ENCODE peak calls at places on chromosomes 7 and 10, in five cellular contexts. One of them, this sample, is unnamed.

GRCh38 chr7:50644114-50644513 is 78.9 kb upstream of the DDC start:
- DNase-seq in fibroblast of lung: no peak
- DNase-seq in cardiac muscle cell: no peak
- DNase-seq in AG04450: no peak
- DNase-seq in T-helper 1 cell: no peak
- DNase-seq in this sample: no peak

GRCh38 chr10:97888641-97889262 is 39.1 kb downstream of the GOLGA7B start:
- DNase-seq in fibroblast of lung: peak
- DNase-seq in cardiac muscle cell: no peak
- DNase-seq in AG04450: no peak
- DNase-seq in T-helper 1 cell: no peak
- DNase-seq in this sample: no peak

GRCh38 chr7:71348751-71349415 is 216.9 kb downstream of the GALNT17 start:
- DNase-seq in fibroblast of lung: no peak
- DNase-seq in cardiac muscle cell: no peak
- DNase-seq in AG04450: no peak
- DNase-seq in T-helper 1 cell: no peak
- DNase-seq in this sample: no peak

GRCh38 chr10:60208676-60209269 is 180.9 kb downstream of the ANK3 start:
- DNase-seq in fibroblast of lung: peak
- DNase-seq in cardiac muscle cell: peak
- DNase-seq in AG04450: peak
- DNase-seq in T-helper 1 cell: no peak
- DNase-seq in this sample: peak

GRCh38 chr10:103042129-103042528 is 124.0 kb downstream of the CNNM2 start:
- DNase-seq in fibroblast of lung: no peak
- DNase-seq in cardiac muscle cell: no peak
- DNase-seq in AG04450: no peak
- DNase-seq in T-helper 1 cell: no peak
- DNase-seq in this sample: no peak

GRCh38 chr7:30770936-30771858 is at the start of gene MINDY4:
- DNase-seq in fibroblast of lung: peak
- DNase-seq in cardiac muscle cell: peak
- DNase-seq in AG04450: peak
- DNase-seq in T-helper 1 cell: peak
- DNase-seq in this sample: no peak

GRCh38 chr10:130820880-130821482 is 490.5 kb downstream of the TCERG1L start:
- DNase-seq in fibroblast of lung: no peak
- DNase-seq in cardiac muscle cell: no peak
- DNase-seq in AG04450: no peak
- DNase-seq in T-helper 1 cell: no peak
- DNase-seq in this sample: no peak

GRCh38 chr10:3776796-3777571 is 8.0 kb downstream of the KLF6 start:
- DNase-seq in fibroblast of lung: peak
- DNase-seq in cardiac muscle cell: no peak
- DNase-seq in AG04450: peak
- DNase-seq in T-helper 1 cell: peak
- DNase-seq in this sample: no peak

GRCh38 chr10:71232089-71232998 is 20.0 kb downstream of the UNC5B start:
- DNase-seq in fibroblast of lung: peak
- DNase-seq in cardiac muscle cell: no peak
- DNase-seq in AG04450: no peak
- DNase-seq in T-helper 1 cell: no peak
- DNase-seq in this sample: no peak

GRCh38 chr7:37342665-37343471 is 105.8 kb downstream of the ELMO1 start:
- DNase-seq in fibroblast of lung: no peak
- DNase-seq in cardiac muscle cell: no peak
- DNase-seq in AG04450: no peak
- DNase-seq in T-helper 1 cell: peak
- DNase-seq in this sample: no peak

GRCh38 chr10:123149568-123150228 is 1.8 kb downstream of the HMX2 start:
- DNase-seq in fibroblast of lung: peak
- DNase-seq in cardiac muscle cell: peak
- DNase-seq in AG04450: no peak
- DNase-seq in T-helper 1 cell: no peak
- DNase-seq in this sample: no peak

GRCh38 chr10:30943451-30943850 is 88.2 kb downstream of the ZNF438 start:
- DNase-seq in fibroblast of lung: no peak
- DNase-seq in cardiac muscle cell: no peak
- DNase-seq in AG04450: no peak
- DNase-seq in T-helper 1 cell: no peak
- DNase-seq in this sample: no peak

GRCh38 chr10:109933984-109934565 is 10.8 kb upstream of the XPNPEP1 start:
- DNase-seq in fibroblast of lung: peak
- DNase-seq in cardiac muscle cell: no peak
- DNase-seq in AG04450: no peak
- DNase-seq in T-helper 1 cell: no peak
- DNase-seq in this sample: no peak

GRCh38 chr7:135976312-135977019 is 693 bp downstream of the MTPN start:
- DNase-seq in fibroblast of lung: no peak
- DNase-seq in cardiac muscle cell: no peak
- DNase-seq in AG04450: no peak
- DNase-seq in T-helper 1 cell: peak
- DNase-seq in this sample: no peak

GRCh38 chr7:69434350-69434749 is 163.9 kb upstream of the AUTS2 start:
- DNase-seq in fibroblast of lung: no peak
- DNase-seq in cardiac muscle cell: no peak
- DNase-seq in AG04450: no peak
- DNase-seq in T-helper 1 cell: no peak
- DNase-seq in this sample: no peak

GRCh38 chr10:4474829-4475228 is 351.2 kb upstream of the AKR1E2 start:
- DNase-seq in fibroblast of lung: no peak
- DNase-seq in cardiac muscle cell: no peak
- DNase-seq in AG04450: no peak
- DNase-seq in T-helper 1 cell: no peak
- DNase-seq in this sample: no peak

GRCh38 chr7:522938-523289 is 3.3 kb upstream of the PDGFA start:
- DNase-seq in fibroblast of lung: no peak
- DNase-seq in cardiac muscle cell: no peak
- DNase-seq in AG04450: no peak
- DNase-seq in T-helper 1 cell: no peak
- DNase-seq in this sample: no peak

GRCh38 chr10:67884842-67885680 is 605 bp downstream of the SIRT1 start:
- DNase-seq in fibroblast of lung: peak
- DNase-seq in cardiac muscle cell: peak
- DNase-seq in AG04450: peak
- DNase-seq in T-helper 1 cell: peak
- DNase-seq in this sample: no peak

GRCh38 chr10:94129393-94130130 is 135.8 kb downstream of the PLCE1 start:
- DNase-seq in fibroblast of lung: peak
- DNase-seq in cardiac muscle cell: no peak
- DNase-seq in AG04450: peak
- DNase-seq in T-helper 1 cell: no peak
- DNase-seq in this sample: no peak

GRCh38 chr7:30698481-30698880 is 16.2 kb upstream of the CRHR2 start:
- DNase-seq in fibroblast of lung: no peak
- DNase-seq in cardiac muscle cell: no peak
- DNase-seq in AG04450: no peak
- DNase-seq in T-helper 1 cell: no peak
- DNase-seq in this sample: no peak

GRCh38 chr7:46296526-46296925 is 375.5 kb upstream of the IGFBP3 start:
- DNase-seq in fibroblast of lung: no peak
- DNase-seq in cardiac muscle cell: no peak
- DNase-seq in AG04450: no peak
- DNase-seq in T-helper 1 cell: no peak
- DNase-seq in this sample: no peak

GRCh38 chr7:32178731-32179366 is 108.6 kb upstream of the PDE1C start:
- DNase-seq in fibroblast of lung: no peak
- DNase-seq in cardiac muscle cell: no peak
- DNase-seq in AG04450: no peak
- DNase-seq in T-helper 1 cell: no peak
- DNase-seq in this sample: no peak